ENCODE peak calls at places on chromosome 1, in seven cellular contexts. A, J, L, Y, K, C and P are unnamed samples.

GRCh38 chr1:37393173-37393572 is 81.2 kb upstream of the ZC3H12A start:
- DNase-seq in Y (no peak), A (no peak), J (no peak), K (no peak), C (no peak), L (no peak), P (no peak)

GRCh38 chr1:90964444-90965035 is 57.3 kb downstream of the ZNF644 start:
- DNase-seq in L (peak; percentile 21), Y (peak; percentile 44), J (no peak), A (peak; percentile 46), K (peak; percentile 32), C (peak; percentile 30), P (no peak)

GRCh38 chr1:10771789-10772188 is 24.7 kb downstream of the CASZ1 start:
- DNase-seq in Y (no peak), C (no peak), L (no peak), A (no peak), J (peak; percentile 47), K (no peak), P (no peak)

GRCh38 chr1:63486679-63487078 is 36.3 kb downstream of the ITGB3BP start:
- DNase-seq in L (peak; percentile 63), A (peak; percentile 73), K (peak; percentile 50), Y (no peak), C (peak; percentile 30), J (no peak), P (no peak)

GRCh38 chr1:57142999-57143398 is 177.2 kb upstream of the C8B start:
- DNase-seq in C (no peak), L (peak; percentile 42), J (no peak), K (no peak), A (no peak), Y (no peak), P (no peak)

GRCh38 chr1:171484760-171485374 is 463 bp upstream of the PRRC2C start:
- DNase-seq in A (no peak), K (no peak), C (no peak), L (no peak), Y (no peak), J (no peak), P (no peak)

GRCh38 chr1:173294853-173295252 is 87.7 kb upstream of the TNFSF4 start:
- DNase-seq in J (no peak), Y (no peak), L (peak; percentile 47), A (no peak), K (no peak), C (no peak), P (no peak)

GRCh38 chr1:150009604-150010387 is 730 bp downstream of the OTUD7B start:
- DNase-seq in J (no peak), C (peak; percentile 75), A (peak; percentile 74), L (peak; percentile 90), K (peak; percentile 94), Y (peak; percentile 79), P (peak; percentile 77)

GRCh38 chr1:177274687-177275211 is 104.0 kb downstream of the BRINP2 start:
- DNase-seq in A (peak; percentile 94), J (no peak), C (no peak), Y (peak; percentile 74), K (peak; percentile 38), L (peak; percentile 36), P (peak; percentile 21)

DNA sequence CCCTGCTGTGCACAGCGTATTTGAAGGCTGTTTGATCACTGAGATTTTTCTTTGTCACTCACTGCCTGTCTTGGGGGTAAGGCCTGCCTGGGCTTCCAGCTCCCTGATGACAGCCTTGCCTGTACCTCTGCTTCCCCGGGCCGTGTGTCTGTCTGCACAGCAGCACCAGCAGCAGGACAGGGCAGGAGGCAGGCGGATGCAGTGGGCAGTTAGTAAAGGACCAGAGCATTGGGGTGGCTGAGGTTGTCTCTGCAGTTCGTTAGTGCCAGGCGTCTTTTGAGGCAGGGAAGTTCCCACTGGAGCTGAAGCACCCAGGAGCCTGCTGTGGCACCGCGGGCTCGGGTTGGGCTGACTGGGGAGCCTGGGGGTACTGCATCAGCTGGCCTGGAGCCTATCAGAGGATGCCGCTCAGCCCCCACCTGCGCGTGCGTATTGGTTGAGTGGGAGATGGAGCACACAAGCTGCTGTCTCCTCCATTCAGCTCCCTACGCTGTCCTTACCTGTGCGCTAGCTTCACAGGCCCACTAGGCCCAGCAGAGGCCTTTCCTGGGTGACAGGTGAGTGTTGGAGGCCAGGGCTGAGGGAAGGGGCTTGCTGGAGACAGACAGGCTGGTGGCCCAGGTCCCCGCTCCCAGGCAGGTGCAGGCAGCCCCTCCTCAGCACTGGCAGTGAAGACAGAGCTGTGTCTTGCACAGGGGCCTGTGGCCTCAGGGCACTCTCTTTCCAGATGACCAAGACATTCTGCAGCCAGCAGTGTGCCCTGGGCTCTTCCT is 28.2 kb downstream of the SNAP47 start:
- DNase-seq in L (no peak), C (no peak), A (no peak), K (no peak), J (peak; percentile 39), Y (no peak), P (no peak)
- H3K27ac ChIP-seq in L (no peak overlapping the region), C (peak overlapping the region; percentile 64), A (no peak overlapping the region), K (peak overlapping the region; percentile 3), J (peak overlapping the region; percentile 25), Y (peak overlapping the region; percentile 62), P (no peak overlapping the region)

DNA sequence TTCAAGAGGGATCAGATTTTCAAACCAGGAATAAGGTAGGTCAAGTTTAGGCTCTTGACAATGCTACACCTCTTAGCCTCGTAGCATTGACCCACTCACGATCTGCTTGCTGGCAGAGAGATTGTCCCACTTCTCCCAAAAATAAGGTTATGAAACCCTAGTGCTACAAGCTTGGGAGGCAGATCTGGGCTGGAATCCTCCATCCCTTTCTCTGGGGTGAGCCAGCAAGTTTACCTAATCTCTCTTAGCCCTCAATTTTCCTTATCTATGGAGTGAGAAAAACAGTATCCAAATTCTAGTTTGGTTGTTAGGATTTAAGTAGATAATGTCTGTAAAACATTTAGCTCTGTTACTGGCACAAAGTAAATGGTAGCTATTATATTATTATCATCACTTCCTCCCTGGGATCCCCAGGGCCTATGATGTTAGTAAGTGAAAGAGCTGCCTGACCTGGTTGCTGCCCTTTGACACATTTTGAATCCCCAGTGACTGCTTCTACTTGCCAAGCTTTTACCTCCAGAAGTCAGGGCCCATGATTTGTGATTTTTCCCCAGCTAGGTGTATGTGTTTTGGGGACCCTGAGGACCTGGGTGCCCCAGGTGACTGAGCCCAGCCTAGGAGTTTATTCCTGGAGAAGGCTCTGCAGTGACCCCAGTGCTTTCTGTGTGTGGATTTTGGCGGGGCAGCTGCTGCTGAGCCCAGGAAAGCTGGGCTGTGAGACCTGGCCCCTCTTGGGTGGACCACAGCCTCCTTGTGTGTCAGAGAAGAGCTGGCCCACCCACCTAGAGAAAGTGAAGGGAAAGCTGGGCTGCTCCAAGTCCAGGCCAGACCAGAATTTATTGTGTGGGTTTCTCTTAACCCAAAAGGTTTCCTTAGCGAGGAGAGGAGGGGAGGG is 48.2 kb upstream of the VANGL1 start:
- DNase-seq in J (no peak), L (no peak), A (no peak), Y (no peak), C (peak; percentile 67), K (no peak), P (no peak)
- H3K27ac ChIP-seq in J (no peak overlapping the region), L (no peak overlapping the region), A (no peak overlapping the region), Y (no peak overlapping the region), C (peak overlapping the region; percentile 57), K (no peak overlapping the region), P (no peak overlapping the region)

DNA sequence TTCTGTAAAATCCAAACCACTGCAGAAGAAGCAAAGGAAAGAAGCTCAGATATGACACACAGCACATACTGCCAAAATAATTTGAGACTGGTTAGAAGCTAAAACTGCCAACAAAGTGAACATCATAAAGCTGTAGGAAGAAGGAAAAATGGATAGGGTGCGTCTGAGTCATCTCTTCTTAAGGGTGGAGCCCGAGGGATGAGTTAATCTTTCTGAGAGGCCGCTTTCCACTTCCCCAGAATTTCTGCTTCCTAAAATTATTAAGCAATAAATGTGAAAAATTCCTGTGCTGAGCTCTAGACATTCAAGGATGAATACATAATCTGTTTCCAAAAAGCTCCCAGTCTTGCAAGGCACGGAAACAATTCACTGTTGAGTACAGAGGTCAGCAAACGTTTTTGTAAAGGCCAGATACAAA is 20.1 kb downstream of the PPT1 start:
- DNase-seq in L (peak; percentile 90), Y (peak; percentile 64), J (no peak), C (no peak), K (peak; percentile 82), A (peak; percentile 91), P (peak; percentile 56)
- H3K27ac ChIP-seq in L (peak overlapping the region; percentile 51), Y (peak overlapping the region; percentile 25), J (peak overlapping the region; percentile 19), C (no peak overlapping the region), K (peak overlapping the region; percentile 60), A (no peak overlapping the region), P (no peak overlapping the region)

DNA sequence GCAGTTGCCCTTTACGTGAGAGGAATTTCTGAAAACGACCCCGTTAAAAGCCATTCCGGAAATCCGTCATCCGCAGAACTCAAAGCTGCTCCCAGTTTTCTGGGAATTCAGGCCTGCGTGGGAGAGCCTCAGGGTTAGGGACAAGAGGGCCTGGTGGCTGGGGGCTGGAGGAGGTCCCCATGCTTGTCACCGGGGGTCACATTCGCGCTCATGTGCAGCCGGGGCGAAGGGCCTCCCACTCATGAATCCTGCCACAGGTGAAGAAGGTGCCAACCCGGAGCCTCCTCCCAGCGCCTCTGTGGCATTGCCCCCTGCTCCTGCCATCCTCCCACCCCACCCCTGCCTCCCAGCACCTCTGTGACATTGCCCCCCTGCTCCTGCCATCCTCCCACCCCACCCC is 98.3 kb downstream of the PRDM16 start:
- DNase-seq in A (no peak), C (no peak), J (no peak), K (no peak), L (no peak), Y (no peak), P (no peak)
- H3K27ac ChIP-seq in A (no peak overlapping the region), C (no peak overlapping the region), J (no peak overlapping the region), K (no peak overlapping the region), L (no peak overlapping the region), Y (no peak overlapping the region), P (no peak overlapping the region)